ENCODE peak calls at places on chromosomes 3 and 15, in eight cellular contexts. K is HFFc6; I is thyroid gland; O is CD8-positive, alpha-beta T cell; B is natural killer cell; D is mesothelial cell of epicardium; G is progenitor cell of endocrine pancreas; N is thoracic aorta. W is an unnamed sample.

GRCh38 chr3:59862686-59863085 is 812.9 kb upstream of the CFAP20DC start:
- DNase-seq in K (peak), I (no peak), O (no peak), B (no peak), D (no peak), G (no peak), N (no peak), W (no peak)

GRCh38 chr15:65084500-65085206 is 8.1 kb downstream of the KBTBD13 start:
- DNase-seq in K (no peak), I (no peak), O (no peak), B (no peak), D (no peak), G (no peak), N (no peak), W (no peak)

GRCh38 chr3:32847520-32847919 is 29.7 kb downstream of the TRIM71 start:
- DNase-seq in K (no peak), I (no peak), O (no peak), B (no peak), D (no peak), G (no peak), N (no peak), W (no peak)

GRCh38 chr15:70466895-70467529 is 296.3 kb downstream of the UACA start:
- DNase-seq in K (peak), I (peak), O (no peak), B (no peak), D (no peak), G (peak), N (no peak), W (no peak)

GRCh38 chr15:73922186-73923151 is 3.8 kb upstream of the LOXL1 start:
- DNase-seq in K (no peak), I (peak), O (no peak), B (no peak), D (no peak), G (no peak), N (no peak), W (no peak)

GRCh38 chr3:36362216-36362615 is 18.1 kb upstream of the STAC start:
- DNase-seq in K (no peak), I (no peak), O (no peak), B (no peak), D (no peak), G (no peak), N (no peak), W (no peak)

GRCh38 chr3:52967398-52967797 is 70.0 kb upstream of the STIMATE start:
- DNase-seq in K (no peak), I (no peak), O (no peak), B (no peak), D (no peak), G (no peak), N (no peak), W (no peak)

GRCh38 chr15:71295242-71296031 is 180.2 kb downstream of the THSD4 start:
- DNase-seq in K (peak), I (peak), O (no peak), B (no peak), D (no peak), G (no peak), N (no peak), W (no peak)

GRCh38 chr3:194249323-194250103 is 101.6 kb downstream of the CPN2 start:
- DNase-seq in K (no peak), I (no peak), O (no peak), B (no peak), D (no peak), G (no peak), N (no peak), W (no peak)

GRCh38 chr3:63609408-63609807 is 43.1 kb upstream of the SNTN start:
- DNase-seq in K (no peak), I (no peak), O (no peak), B (no peak), D (no peak), G (no peak), N (no peak), W (no peak)

GRCh38 chr15:66738595-66738994 is 36.6 kb downstream of the SMAD6 start:
- DNase-seq in K (no peak), I (no peak), O (no peak), B (no peak), D (no peak), G (no peak), N (no peak), W (no peak)

GRCh38 chr15:44633603-44634002 is 29.9 kb downstream of the SPG11 start:
- DNase-seq in K (peak), I (no peak), O (no peak), B (no peak), D (no peak), G (no peak), N (no peak), W (no peak)

GRCh38 chr3:171753665-171754408 is 56.4 kb downstream of the PLD1 start:
- DNase-seq in K (peak), I (no peak), O (no peak), B (no peak), D (no peak), G (no peak), N (no peak), W (no peak)

GRCh38 chr15:28185148-28185895 is 86.2 kb upstream of the OCA2 start:
- DNase-seq in K (no peak), I (no peak), O (no peak), B (no peak), D (no peak), G (no peak), N (no peak), W (no peak)

GRCh38 chr3:160544837-160545236 is 20.5 kb downstream of the KPNA4 start:
- DNase-seq in K (no peak), I (no peak), O (no peak), B (no peak), D (no peak), G (no peak), N (no peak), W (no peak)

GRCh38 chr15:89575656-89576416 is 567 bp downstream of the TICRR start:
- DNase-seq in K (no peak), I (no peak), O (no peak), B (peak), D (peak), G (no peak), N (no peak), W (no peak)

GRCh38 chr3:121493431-121493830 is 52.4 kb downstream of the POLQ start:
- DNase-seq in K (peak), I (no peak), O (no peak), B (no peak), D (no peak), G (no peak), N (no peak), W (no peak)
- TF ChIP-seq CTCF in K (peak), I (no peak), O (no peak), B (no peak), D (no peak), G (no peak), N (no peak), W (no peak)

GRCh38 chr15:33157636-33158035 is 36.9 kb downstream of the FMN1 start:
- DNase-seq in K (no peak), I (no peak), O (no peak), B (no peak), D (no peak), G (no peak), N (no peak), W (no peak)
- TF ChIP-seq CTCF in K (no peak), I (no peak), O (no peak), B (no peak), D (no peak), G (no peak), N (no peak), W (no peak)

DNA sequence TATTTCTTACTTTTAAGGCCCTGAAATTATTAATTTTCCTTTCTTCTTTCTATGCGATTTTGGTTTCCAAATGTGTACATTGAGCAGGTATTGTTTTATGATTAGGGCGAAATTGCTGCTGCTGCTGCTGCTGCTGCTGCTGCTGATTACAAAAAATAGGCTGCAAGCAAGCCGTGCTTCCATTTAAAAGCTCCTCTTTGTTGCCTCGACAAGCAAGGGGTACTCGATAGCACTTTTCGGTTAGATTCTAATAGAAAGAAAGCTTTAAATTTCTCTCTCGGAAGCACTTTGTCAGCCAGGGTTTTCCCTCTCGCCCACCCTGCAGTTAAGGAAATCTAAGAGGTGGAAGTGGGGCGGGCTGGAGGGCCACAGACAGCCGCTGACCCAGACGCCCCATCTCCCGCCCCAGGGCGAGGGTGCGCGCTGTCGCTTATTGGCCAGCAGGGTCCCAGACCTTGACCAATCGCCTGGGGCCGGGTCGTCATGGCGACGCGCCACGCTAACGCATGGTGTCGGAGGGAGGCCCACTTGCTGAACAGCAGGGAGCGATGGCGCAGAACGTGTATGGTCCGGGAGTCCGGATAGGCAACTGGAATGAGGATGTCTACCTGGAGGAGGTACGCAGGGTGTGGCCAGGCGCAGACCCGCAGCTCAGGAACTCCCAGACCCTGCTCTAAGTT is at the start of gene CFAP161:
- DNase-seq in K (peak), I (peak), O (no peak), B (no peak), D (peak), G (peak), N (peak), W (no peak)
- TF ChIP-seq CTCF in K (no peak), I (no peak), O (no peak), B (no peak), D (no peak), G (peak), N (no peak), W (no peak)

DNA sequence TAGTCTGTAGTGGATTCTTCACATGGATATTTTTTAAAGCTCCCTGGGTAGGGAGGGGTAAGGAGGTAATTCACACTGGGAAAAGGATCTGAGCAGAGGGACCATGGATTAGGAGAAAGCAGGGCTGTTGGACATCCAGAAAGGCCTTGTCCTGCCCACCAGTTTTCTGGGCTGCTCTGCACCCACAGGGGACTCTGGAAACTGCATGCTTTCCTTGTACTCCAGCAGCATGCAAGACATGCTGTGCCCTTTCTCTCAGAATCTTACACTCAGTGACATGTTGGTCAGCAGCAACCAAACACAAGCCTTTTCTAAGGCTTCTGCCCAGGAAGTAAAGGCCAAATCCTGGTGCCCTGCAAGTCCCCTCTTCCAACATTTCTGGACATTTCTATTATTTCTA is 2.5 kb upstream of the FBN1 start:
- DNase-seq in K (peak), I (no peak), O (no peak), B (no peak), D (no peak), G (no peak), N (no peak), W (no peak)
- TF ChIP-seq CTCF in K (peak), I (no peak), O (no peak), B (no peak), D (no peak), G (peak), N (peak), W (no peak)

GRCh38 chr3:174618368-174618767 is 240.8 kb upstream of the NAALADL2 start:
- DNase-seq in K (no peak), I (no peak), O (no peak), B (no peak), D (no peak), G (no peak), N (no peak), W (no peak)

GRCh38 chr3:174620855-174621457 is 238.2 kb upstream of the NAALADL2 start:
- DNase-seq in K (no peak), I (no peak), O (no peak), B (no peak), D (no peak), G (no peak), N (no peak), W (no peak)

GRCh38 chr3:174619244-174619643 is 239.9 kb upstream of the NAALADL2 start:
- DNase-seq in K (no peak), I (no peak), O (no peak), B (no peak), D (no peak), G (no peak), N (no peak), W (no peak)

DNA sequence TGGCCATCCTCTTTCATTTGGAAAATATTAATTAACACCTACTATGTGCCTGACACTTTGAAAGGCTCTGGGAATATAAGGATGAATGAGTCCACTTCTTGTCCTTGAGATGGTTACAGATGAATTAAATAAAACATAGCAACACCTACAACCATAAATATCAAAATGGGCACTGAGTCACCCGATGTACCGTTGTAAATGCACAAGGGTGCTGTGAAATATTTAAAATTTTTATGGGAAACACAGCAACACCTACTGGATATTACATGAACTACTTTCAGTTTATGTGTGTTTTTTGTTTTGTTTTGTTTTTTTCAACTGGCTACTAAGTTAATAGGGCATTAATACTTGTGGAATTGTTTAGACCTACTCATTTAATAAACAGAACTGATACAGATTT is 239.0 kb upstream of the NAALADL2 start:
- DNase-seq in K (peak), I (no peak), O (no peak), B (no peak), D (no peak), G (no peak), N (no peak), W (no peak)
- TF ChIP-seq CTCF in K (peak), I (no peak), O (no peak), B (no peak), D (peak), G (peak), N (no peak), W (no peak)

GRCh38 chr15:34582461-34583357 is 742 bp downstream of the GOLGA8B start:
- DNase-seq in K (no peak), I (peak), O (peak), B (peak), D (no peak), G (peak), N (no peak), W (peak)

GRCh38 chr15:34584996-34585395 is 1.5 kb upstream of the GOLGA8B start:
- DNase-seq in K (no peak), I (no peak), O (no peak), B (no peak), D (no peak), G (no peak), N (no peak), W (no peak)

GRCh38 chr15:34584321-34584668 is 844 bp upstream of the GOLGA8B start:
- DNase-seq in K (no peak), I (no peak), O (no peak), B (no peak), D (no peak), G (no peak), N (no peak), W (no peak)

GRCh38 chr15:34581043-34581365 is 2.4 kb downstream of the GOLGA8B start:
- DNase-seq in K (no peak), I (peak), O (no peak), B (no peak), D (no peak), G (no peak), N (no peak), W (no peak)

DNA sequence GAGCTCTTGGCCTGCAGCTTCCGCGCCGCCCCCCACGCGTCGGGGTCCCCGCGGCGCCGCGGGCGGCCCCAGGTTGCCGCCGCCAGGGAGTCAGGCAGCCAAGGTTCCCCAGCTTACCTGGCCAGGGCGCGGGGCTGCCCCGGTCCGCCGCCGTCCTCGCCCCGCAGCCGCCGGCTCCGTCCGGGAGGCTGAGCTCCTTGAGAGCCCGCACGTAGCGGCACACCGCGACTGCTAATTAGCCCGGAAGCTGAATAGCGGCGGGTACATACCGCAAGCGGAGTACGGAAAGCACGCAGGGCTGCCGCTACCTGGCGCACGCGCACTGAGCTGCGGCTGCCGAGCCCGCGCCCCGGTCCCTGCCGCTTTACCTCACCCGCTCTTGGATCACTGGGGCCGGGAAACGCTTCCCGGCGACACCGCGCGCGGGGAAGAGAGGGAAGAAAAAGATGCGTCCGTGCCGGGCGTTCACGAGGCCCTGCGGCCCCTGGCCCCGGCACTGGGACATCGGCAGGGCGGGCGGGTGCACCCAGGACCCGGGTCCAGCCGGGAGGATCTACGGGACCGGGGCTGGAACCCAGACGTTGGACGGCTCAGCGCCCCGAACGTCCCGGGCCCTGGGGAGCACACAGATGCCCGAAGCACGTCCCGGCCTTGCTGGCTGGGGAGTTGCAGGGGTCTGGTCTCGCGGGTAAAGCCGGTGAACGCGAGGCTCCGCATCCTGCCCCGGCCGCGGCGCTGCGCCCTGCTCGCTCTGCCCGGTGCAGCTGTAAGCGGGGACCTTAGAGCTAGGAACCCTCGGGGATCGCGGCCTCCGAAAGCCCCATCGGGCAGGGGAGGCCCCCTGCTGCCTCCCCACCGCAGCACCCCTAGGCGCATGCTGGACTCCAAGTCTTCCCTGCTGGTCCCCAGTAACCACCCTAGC is at the start of gene GOLGA8B:
- DNase-seq in K (peak), I (peak), O (peak), B (peak), D (peak), G (peak), N (no peak), W (peak)
- TF ChIP-seq CTCF in K (no peak), I (no peak), O (no peak), B (no peak), D (no peak), G (peak), N (no peak), W (no peak)

GRCh38 chr3:4162132-4162531 is 141.0 kb upstream of the SETMAR start:
- DNase-seq in K (no peak), I (peak), O (no peak), B (no peak), D (no peak), G (no peak), N (no peak), W (no peak)
- TF ChIP-seq CTCF in K (no peak), I (no peak), O (no peak), B (no peak), D (no peak), G (no peak), N (no peak), W (no peak)

DNA sequence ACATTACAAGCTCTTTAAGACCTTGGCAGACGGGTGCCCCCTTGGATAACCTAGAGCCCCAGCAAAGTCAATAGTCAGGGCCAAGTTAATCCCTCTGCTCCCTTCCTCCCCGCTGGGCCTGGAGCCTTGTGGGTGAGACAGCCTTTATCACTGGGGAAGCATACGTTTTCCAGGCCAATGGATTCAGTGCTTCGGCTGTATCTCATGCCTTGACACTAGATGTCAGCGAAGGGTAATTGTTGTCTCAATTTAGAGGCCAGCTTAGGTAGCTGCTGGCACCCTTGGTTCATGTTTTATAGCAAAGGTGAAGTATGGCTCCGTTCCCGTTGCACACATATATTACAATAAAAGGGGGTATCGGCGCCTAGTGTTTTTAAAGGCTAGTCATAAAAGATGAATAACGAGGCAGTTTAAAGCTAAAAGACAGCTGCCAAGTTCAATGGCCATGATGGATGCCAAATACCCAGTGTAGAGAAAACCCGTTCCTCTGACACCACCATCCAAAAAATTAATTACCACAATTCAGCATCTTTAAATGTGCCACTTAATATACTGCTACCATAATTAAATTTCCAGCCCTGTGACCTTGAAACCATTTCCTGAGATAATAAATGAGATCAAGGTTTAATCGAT is 52.3 kb upstream of the BNIP2 start:
- DNase-seq in K (no peak), I (no peak), O (no peak), B (no peak), D (no peak), G (no peak), N (no peak), W (no peak)
- TF ChIP-seq CTCF in K (peak), I (no peak), O (no peak), B (no peak), D (no peak), G (no peak), N (no peak), W (no peak)